ENCODE peak calls at places on chromosome 1, in six cellular contexts. B is ovary, R is body of pancreas, A is tibial nerve, S is A549, D is bronchial epithelial cell. G is an unnamed sample.

GRCh38 chr1:63946866-63947491 is 173.2 kb downstream of the ROR1 start:
- DNase-seq in A (no peak), S (no peak), R (peak; percentile 87), B (no peak), D (peak; percentile 56), G (no peak)

GRCh38 chr1:52913537-52913936 is 8.0 kb downstream of the ECHDC2 start:
- DNase-seq in R (no peak), S (no peak), D (no peak), B (no peak), A (no peak), G (no peak)

GRCh38 chr1:204408602-204409001 is 3.0 kb downstream of the PPP1R15B start:
- DNase-seq in D (no peak), B (no peak), S (no peak), R (no peak), A (no peak), G (no peak)

GRCh38 chr1:20279507-20279906 is 11.2 kb upstream of the VWA5B1 start:
- DNase-seq in B (no peak), R (no peak), S (peak; percentile 14), D (peak; percentile 80), A (no peak), G (no peak)

GRCh38 chr1:78229344-78229743 is 183.6 kb downstream of the GIPC2 start:
- DNase-seq in B (no peak), S (no peak), R (no peak), D (peak; percentile 96), A (peak; percentile 49), G (no peak)

GRCh38 chr1:16392740-16393139 is 25.7 kb downstream of the SZRD1 start:
- DNase-seq in S (no peak), A (no peak), B (no peak), D (no peak), R (no peak), G (no peak)

GRCh38 chr1:2049517-2050481 is at the start of gene PRKCZ:
- DNase-seq in B (peak; percentile 55), D (peak; percentile 73), R (peak; percentile 96), S (peak; percentile 86), A (no peak), G (peak; percentile 94)

GRCh38 chr1:222970711-222971110 is 155.9 kb downstream of the DISP1 start:
- DNase-seq in D (no peak), A (no peak), S (no peak), R (no peak), B (no peak), G (no peak)

GRCh38 chr1:117638759-117639158 is 32.9 kb downstream of the TENT5C start:
- DNase-seq in A (no peak), D (no peak), B (no peak), S (no peak), R (no peak), G (no peak)

DNA sequence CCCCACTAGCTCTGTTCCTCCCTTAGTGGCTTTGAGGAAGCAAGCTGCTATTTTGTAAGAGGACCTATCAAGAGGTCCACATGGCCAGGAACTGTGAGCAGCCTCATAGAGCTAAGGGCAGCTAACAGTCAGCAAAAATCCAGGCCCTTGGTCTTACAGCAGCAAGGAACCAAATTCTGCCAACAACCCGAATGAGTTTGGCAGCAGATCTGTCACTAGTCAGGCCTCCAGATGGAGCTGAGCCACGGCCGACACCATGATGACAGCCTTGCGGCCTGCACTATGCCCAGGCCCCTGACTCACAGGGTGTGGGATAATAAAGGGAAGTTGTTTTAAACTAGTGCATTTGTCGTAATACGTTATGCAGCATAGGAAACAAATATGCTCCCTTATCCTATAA is 28.0 kb upstream of the H3-3A start:
- DNase-seq in A (peak; percentile 71), B (peak; percentile 47), S (no peak), R (peak; percentile 81), D (peak; percentile 22), G (peak; percentile 92)
- TF ChIP-seq CTCF in A (no peak), B (no peak), S (no peak), R (no peak), D (no peak), G (no peak)

GRCh38 chr1:18719786-18720436 is 89.3 kb downstream of the PAX7 start:
- DNase-seq in D (peak; percentile 32), R (no peak), B (no peak), A (no peak), S (peak; percentile 43), G (no peak)

GRCh38 chr1:18714404-18715175 is 83.9 kb downstream of the PAX7 start:
- DNase-seq in R (no peak), S (no peak), A (no peak), B (no peak), D (no peak), G (no peak)

GRCh38 chr1:18716785-18717678 is 86.4 kb downstream of the PAX7 start:
- DNase-seq in S (no peak), R (no peak), A (no peak), D (no peak), B (no peak), G (no peak)

GRCh38 chr1:18712254-18712605 is 81.6 kb downstream of the PAX7 start:
- DNase-seq in B (no peak), S (no peak), R (no peak), D (no peak), A (no peak), G (no peak)

DNA sequence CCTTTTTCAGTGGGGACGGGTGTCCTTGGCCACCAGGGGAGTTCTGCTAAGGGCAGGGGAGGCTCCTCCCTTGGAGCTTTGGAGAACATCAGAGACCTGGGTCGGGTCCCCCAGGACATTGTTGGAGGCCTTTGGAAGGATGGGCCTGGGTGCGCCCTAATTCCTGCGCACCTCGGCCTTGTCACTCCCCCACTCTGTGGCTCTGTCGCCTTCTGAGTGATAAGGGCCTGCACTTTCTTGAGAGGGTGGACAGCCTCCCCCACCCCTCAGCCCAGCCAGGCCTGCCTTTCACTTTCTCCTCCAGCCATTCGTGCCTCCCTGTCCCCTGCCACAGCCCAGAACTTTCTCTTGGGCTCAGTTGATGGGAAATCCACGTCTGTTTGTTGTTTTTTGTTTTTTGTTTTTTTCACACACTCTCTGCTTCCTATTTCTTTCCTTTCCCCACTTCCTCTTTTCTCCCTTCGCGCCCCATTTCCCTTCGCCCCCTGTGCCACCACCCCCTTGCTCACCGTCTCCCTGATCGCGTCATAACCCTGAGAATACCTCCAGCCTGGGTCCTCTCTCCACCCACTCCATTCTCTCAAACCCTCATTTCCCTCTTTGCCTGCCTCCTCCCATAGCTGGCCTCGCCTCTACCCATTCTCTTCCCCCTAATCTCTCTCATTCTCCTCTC is 85.6 kb downstream of the PAX7 start:
- DNase-seq in B (no peak), A (no peak), S (no peak), R (no peak), D (no peak), G (no peak)
- H3K4me3 ChIP-seq in B (no peak overlapping the region), A (no peak overlapping the region), S (no peak overlapping the region), R (no peak overlapping the region), D (no peak overlapping the region), G (no peak overlapping the region)

GRCh38 chr1:154442006-154442740 is 37.0 kb downstream of the IL6R start:
- DNase-seq in D (no peak), B (no peak), A (no peak), S (no peak), R (no peak), G (no peak)
- TF ChIP-seq CTCF in D (peak; percentile 38), B (no peak), A (peak; percentile 8), S (peak; percentile 27), R (peak; percentile 18), G (no peak)

GRCh38 chr1:112954059-112954458 is 1.9 kb downstream of the SLC16A1 start:
- DNase-seq in S (no peak), R (no peak), D (no peak), A (no peak), B (no peak), G (no peak)
- H3K4me3 ChIP-seq in S (peak overlapping the region; percentile 66), R (no peak overlapping the region), D (peak overlapping the region; percentile 97), A (no peak overlapping the region), B (no peak overlapping the region), G (no peak overlapping the region)

GRCh38 chr1:156124557-156125483 is 10.3 kb downstream of the LMNA start:
- DNase-seq in S (peak; percentile 85), R (peak; percentile 37), B (no peak), A (no peak), D (peak; percentile 72), G (peak; percentile 80)

GRCh38 chr1:156122086-156122485 is 7.6 kb downstream of the LMNA start:
- DNase-seq in S (no peak), R (no peak), B (no peak), A (no peak), D (no peak), G (no peak)

GRCh38 chr1:156122519-156123355 is 8.2 kb downstream of the LMNA start:
- DNase-seq in D (peak; percentile 68), S (peak; percentile 87), A (peak; percentile 77), R (peak; percentile 88), B (peak; percentile 91), G (peak; percentile 85)

GRCh38 chr1:156121441-156121840 is 6.9 kb downstream of the LMNA start:
- DNase-seq in R (no peak), D (no peak), S (no peak), B (no peak), A (no peak), G (no peak)

DNA sequence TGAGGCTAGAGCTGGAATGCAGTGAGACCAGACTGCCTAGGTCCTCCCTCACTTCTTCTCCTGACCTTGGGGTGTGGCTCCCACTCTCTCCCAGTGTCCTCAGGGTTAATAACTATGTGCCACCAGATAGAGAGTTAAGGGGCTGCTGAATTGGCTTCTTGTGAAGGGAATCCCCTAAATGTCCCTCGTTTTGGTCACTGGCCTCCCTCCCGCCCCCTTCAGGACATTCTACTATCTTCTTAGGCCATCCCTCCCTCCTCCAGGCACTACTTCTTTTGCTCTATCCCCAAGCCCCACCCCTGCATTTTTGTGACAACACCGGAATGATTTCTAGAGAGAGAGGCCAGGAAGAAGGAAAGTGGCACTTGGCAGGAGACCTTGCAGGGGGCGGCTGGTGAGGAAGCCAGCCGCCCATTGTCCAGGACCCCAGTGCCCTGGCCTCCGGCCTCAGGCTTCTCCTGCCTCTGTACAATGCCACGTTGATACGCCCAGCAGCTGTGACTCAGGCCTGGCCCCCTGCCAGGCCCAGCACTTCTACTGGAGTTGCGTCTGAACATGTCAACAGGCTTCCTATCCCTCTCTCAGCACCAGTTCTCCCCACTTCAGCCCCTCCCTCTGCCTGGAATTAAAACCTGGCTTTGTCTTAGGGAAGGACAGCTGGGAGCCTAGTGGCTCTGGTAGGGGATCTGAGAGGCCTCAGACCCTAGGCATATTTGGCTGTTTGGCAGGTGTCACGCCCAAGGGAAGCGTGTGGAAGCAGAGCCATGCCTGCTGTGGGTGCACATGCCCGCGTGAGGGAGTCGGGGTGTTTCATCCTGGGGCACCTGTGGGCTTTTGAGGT is 9.1 kb downstream of the LMNA start:
- DNase-seq in B (peak; percentile 96), D (peak; percentile 97), R (peak; percentile 97), A (peak; percentile 93), S (peak; percentile 95), G (peak; percentile 94)
- TF ChIP-seq CTCF in B (peak; percentile 9), D (no peak), R (no peak), A (peak; percentile 32), S (peak; percentile 49), G (peak; percentile 15)

DNA sequence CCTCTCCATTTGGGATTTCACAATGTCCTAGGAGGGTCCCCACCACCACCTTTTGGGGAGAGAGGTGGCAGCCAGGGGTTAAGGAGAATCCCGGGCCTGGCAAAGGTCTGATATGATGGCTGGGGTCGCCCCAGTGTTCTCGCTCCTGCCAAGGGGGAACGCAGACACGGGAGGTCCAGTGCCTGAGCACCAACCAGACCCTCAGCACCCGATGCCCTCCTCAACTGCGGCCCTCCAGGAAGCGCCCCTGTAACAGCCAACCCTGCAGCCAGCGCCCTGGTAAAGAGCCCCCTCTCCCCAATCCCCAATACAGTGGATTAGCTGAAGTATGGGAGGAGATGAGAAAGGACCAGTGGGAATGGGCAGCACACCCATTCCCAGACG is 10.4 kb downstream of the ADAMTSL4 start:
- DNase-seq in S (no peak), A (no peak), D (no peak), R (no peak), B (no peak), G (no peak)
- H3K4me3 ChIP-seq in S (no peak overlapping the region), A (peak overlapping the region; percentile 50), D (no peak overlapping the region), R (no peak overlapping the region), B (no peak overlapping the region), G (no peak overlapping the region)

G was measured in left lung.